ENCODE peak calls at places on chromosomes 6 and 20, in seven cellular contexts. V, H, Y, C, L, M and Z are unnamed samples.
A peak's percentile ranks its signal among the peaks of the same experiment; 100 is the strongest.

GRCh38 chr6:156955494-156956183 is 178.5 kb downstream of the ARID1B start:
- DNase-seq in M (peak; percentile 48), C (no peak), H (no peak), V (no peak), Y (no peak), L (no peak), Z (peak; percentile 65)

GRCh38 chr20:47318027-47318595 is 38.4 kb downstream of the ZMYND8 start:
- DNase-seq in H (peak; percentile 80), V (no peak), M (peak; percentile 89), C (peak; percentile 94), L (no peak), Y (no peak), Z (peak; percentile 79)

GRCh38 chr20:13261460-13262301 is 40.6 kb downstream of the ISM1 start:
- DNase-seq in Y (peak; percentile 60), L (peak; percentile 22), C (peak; percentile 86), M (peak; percentile 59), V (peak; percentile 63), H (peak; percentile 51), Z (peak; percentile 76)

GRCh38 chr6:75932067-75932466 is 140.4 kb downstream of the IMPG1 start:
- DNase-seq in L (no peak), H (no peak), V (peak; percentile 69), M (peak; percentile 16), C (peak; percentile 49), Y (no peak), Z (peak; percentile 53)

GRCh38 chr6:108993876-108994275 is 100.8 kb downstream of the SESN1 start:
- DNase-seq in V (no peak), L (no peak), C (no peak), M (no peak), Y (no peak), H (no peak), Z (no peak)

GRCh38 chr6:35497571-35498406 is 910 bp upstream of the TEAD3 start:
- DNase-seq in H (peak; percentile 83), Y (peak; percentile 19), M (peak; percentile 85), V (peak; percentile 78), L (no peak), C (peak; percentile 47), Z (peak; percentile 82)

GRCh38 chr6:30441171-30441570 is 48.1 kb upstream of the HLA-E start:
- DNase-seq in V (no peak), M (no peak), L (no peak), H (no peak), C (no peak), Y (no peak), Z (no peak)

GRCh38 chr20:52342913-52343312 is 151.3 kb upstream of the ZFP64 start:
- DNase-seq in Y (no peak), V (no peak), L (no peak), H (no peak), C (no peak), M (no peak), Z (no peak)

GRCh38 chr6:1378224-1379025 is 11.0 kb upstream of the FOXF2 start:
- DNase-seq in M (no peak), Y (no peak), V (peak; percentile 15), H (no peak), C (no peak), L (no peak), Z (no peak)

GRCh38 chr6:108518714-108519576 is 41.8 kb upstream of the FOXO3 start:
- DNase-seq in C (peak; percentile 24), L (no peak), H (peak; percentile 23), Y (no peak), V (no peak), M (peak; percentile 42), Z (peak; percentile 51)

GRCh38 chr6:156731436-156731835 is 45.7 kb upstream of the ARID1B start:
- DNase-seq in C (no peak), Y (no peak), V (no peak), H (peak; percentile 39), M (peak; percentile 92), L (no peak), Z (peak; percentile 19)

GRCh38 chr20:64242003-64242796 is 13.3 kb upstream of the PCMTD2 start:
- DNase-seq in C (no peak), M (no peak), H (no peak), Y (no peak), V (no peak), L (peak; percentile 4), Z (no peak)

GRCh38 chr6:106823732-106824351 is 150.7 kb downstream of the CD24 start:
- DNase-seq in L (no peak), V (peak; percentile 73), H (no peak), Y (no peak), M (no peak), C (no peak), Z (no peak)

GRCh38 chr6:116945809-116946208 is 68.8 kb downstream of the RFX6 start:
- DNase-seq in H (peak; percentile 6), L (no peak), V (peak; percentile 16), M (peak; percentile 4), C (no peak), Y (no peak), Z (peak; percentile 10)

GRCh38 chr6:134256862-134257261 is 61.0 kb downstream of the SGK1 start:
- DNase-seq in M (no peak), Y (no peak), H (no peak), L (no peak), V (no peak), C (no peak), Z (no peak)

GRCh38 chr20:37567331-37567665 is 39.6 kb upstream of the BLCAP start:
- DNase-seq in Y (no peak), H (no peak), C (no peak), L (no peak), V (no peak), M (no peak), Z (no peak)

GRCh38 chr6:1382331-1382882 is 7.0 kb upstream of the FOXF2 start:
- DNase-seq in C (no peak), L (no peak), M (no peak), V (peak; percentile 63), Y (no peak), H (no peak), Z (no peak)

GRCh38 chr6:76703786-76704185 is 631.3 kb upstream of the IMPG1 start:
- DNase-seq in H (no peak), L (no peak), Y (no peak), V (no peak), C (no peak), M (no peak), Z (no peak)

GRCh38 chr20:53934421-53935352 is 135.7 kb downstream of the BCAS1 start:
- DNase-seq in M (peak; percentile 86), H (peak; percentile 95), C (no peak), V (no peak), L (no peak), Y (no peak), Z (peak; percentile 91)

GRCh38 chr6:118284736-118285360 is 263.2 kb upstream of the PLN start:
- DNase-seq in C (no peak), L (no peak), V (no peak), Y (no peak), M (peak; percentile 35), H (peak; percentile 24), Z (peak; percentile 66)

GRCh38 chr6:147530132-147531060 is 21.9 kb downstream of the SAMD5 start:
- DNase-seq in Y (no peak), V (no peak), M (no peak), C (no peak), H (no peak), L (no peak), Z (no peak)

GRCh38 chr6:93086351-93086750 is 333.0 kb downstream of the EPHA7 start:
- DNase-seq in C (no peak), L (no peak), H (no peak), Y (no peak), V (no peak), M (no peak), Z (no peak)

GRCh38 chr6:14470697-14471096 is 353.1 kb downstream of the CD83 start:
- DNase-seq in C (no peak), V (no peak), L (no peak), Y (no peak), M (no peak), H (no peak), Z (no peak)

GRCh38 chr6:131368077-131368911 is 204.7 kb upstream of the ARG1 start:
- DNase-seq in Y (no peak), C (no peak), M (peak; percentile 47), H (peak; percentile 74), L (peak; percentile 59), V (peak; percentile 28), Z (peak; percentile 29)

GRCh38 chr20:37395921-37396519 is 50.1 kb downstream of the SRC start:
- DNase-seq in C (no peak), L (no peak), V (peak; percentile 64), H (no peak), M (no peak), Y (no peak), Z (no peak)

GRCh38 chr20:32580970-32581838 is 3.9 kb downstream of the NOL4L start:
- DNase-seq in C (peak; percentile 47), V (peak; percentile 68), H (no peak), Y (peak; percentile 53), L (no peak), M (no peak), Z (no peak)

GRCh38 chr6:1522779-1523178 is 86.9 kb upstream of the FOXC1 start:
- DNase-seq in C (no peak), M (no peak), L (no peak), H (no peak), Y (no peak), V (no peak), Z (no peak)

GRCh38 chr20:32516985-32517873 is 67.9 kb downstream of the NOL4L start:
- DNase-seq in C (no peak), H (no peak), L (no peak), V (no peak), Y (no peak), M (no peak), Z (no peak)

GRCh38 chr6:134342211-134342610 is 24.3 kb upstream of the SGK1 start:
- DNase-seq in M (no peak), H (no peak), L (no peak), V (no peak), Y (no peak), C (no peak), Z (no peak)

GRCh38 chr6:158086054-158086705 is 81.9 kb downstream of the SERAC1 start:
- DNase-seq in M (peak; percentile 74), C (no peak), L (no peak), Y (no peak), H (peak; percentile 93), V (no peak), Z (peak; percentile 94)

GRCh38 chr20:56343861-56344381 is 14.9 kb upstream of the FAM210B start:
- DNase-seq in H (peak; percentile 43), Y (peak; percentile 21), M (peak; percentile 46), V (peak; percentile 75), C (no peak), L (peak; percentile 47), Z (peak; percentile 67)
- H3K4me3 ChIP-seq in H (peak overlapping the region; percentile 40), Y (no peak overlapping the region), M (no peak overlapping the region), V (peak overlapping the region; percentile 67), C (no peak overlapping the region), L (no peak overlapping the region), Z (peak overlapping the region; percentile 32)

GRCh38 chr20:62634330-62634967 is 7.9 kb upstream of the SLCO4A1 start:
- DNase-seq in M (no peak), C (no peak), L (no peak), V (no peak), Y (no peak), H (no peak), Z (no peak)
- H3K4me3 ChIP-seq in M (no peak overlapping the region), C (no peak overlapping the region), L (no peak overlapping the region), V (no peak overlapping the region), Y (no peak overlapping the region), H (no peak overlapping the region), Z (no peak overlapping the region)

GRCh38 chr6:103715269-103715668 is 1144.5 kb downstream of the HACE1 start:
- DNase-seq in H (no peak), M (no peak), L (no peak), V (no peak), C (no peak), Y (no peak), Z (no peak)
- H3K4me3 ChIP-seq in H (no peak overlapping the region), M (no peak overlapping the region), L (no peak overlapping the region), V (no peak overlapping the region), C (no peak overlapping the region), Y (no peak overlapping the region), Z (no peak overlapping the region)

GRCh38 chr6:32666420-32667300 is at the start of gene HLA-DQB1:
- DNase-seq in H (no peak), C (peak; percentile 22), M (peak; percentile 38), L (peak; percentile 24), Y (peak; percentile 17), V (peak; percentile 74), Z (peak; percentile 30)
- H3K4me3 ChIP-seq in H (no peak within 1 kb of the TSS), C (no peak within 1 kb of the TSS), M (no peak within 1 kb of the TSS), L (no peak within 1 kb of the TSS), Y (peak within 1 kb of the TSS; percentile 74), V (no peak within 1 kb of the TSS), Z (no peak within 1 kb of the TSS)